ENCODE peak calls at places on chromosomes 6 and 20, in five cellular contexts. E is uterus; O is CD8-positive, alpha-beta T cell; A is aorta; F is transverse colon. S is an unnamed sample.

GRCh38 chr6:169643521-169643920 is 58.3 kb downstream of the WDR27 start:
- DNase-seq in E (no peak), O (no peak), A (no peak), F (no peak), S (no peak)

GRCh38 chr6:20943036-20943627 is 408.9 kb downstream of the CDKAL1 start:
- DNase-seq in E (no peak), O (no peak), A (no peak), F (no peak), S (no peak)

GRCh38 chr6:12150812-12151432 is 138.8 kb downstream of the HIVEP1 start:
- DNase-seq in E (no peak), O (peak; percentile 60), A (no peak), F (peak; percentile 43), S (no peak)

GRCh38 chr6:54267798-54268197 is 40.4 kb upstream of the TINAG start:
- DNase-seq in E (no peak), O (no peak), A (no peak), F (peak; percentile 19), S (no peak)

GRCh38 chr6:30360139-30360538 is 15.2 kb downstream of the RPP21 start:
- DNase-seq in E (no peak), O (no peak), A (no peak), F (no peak), S (no peak)

GRCh38 chr6:170152111-170152926 is 138.6 kb downstream of the DLL1 start:
- DNase-seq in E (peak; percentile 64), O (no peak), A (peak; percentile 80), F (peak; percentile 76), S (no peak)

GRCh38 chr6:163412345-163412744 is 2.2 kb upstream of the QKI start:
- DNase-seq in E (no peak), O (no peak), A (no peak), F (no peak), S (no peak)

GRCh38 chr6:26520088-26520839 is 17.9 kb upstream of the HMGN4 start:
- DNase-seq in E (peak; percentile 72), O (no peak), A (peak; percentile 85), F (no peak), S (no peak)

GRCh38 chr20:44170796-44171410 is 16.1 kb downstream of the JPH2 start:
- DNase-seq in E (no peak), O (no peak), A (no peak), F (no peak), S (no peak)

GRCh38 chr6:18495236-18495635 is 108.1 kb downstream of the RNF144B start:
- DNase-seq in E (no peak), O (no peak), A (no peak), F (no peak), S (no peak)

GRCh38 chr20:42678895-42679294 is 510.8 kb downstream of the PTPRT start:
- DNase-seq in E (no peak), O (no peak), A (no peak), F (no peak), S (no peak)

GRCh38 chr6:153231048-153231635 is 100.1 kb upstream of the RGS17 start:
- DNase-seq in E (no peak), O (no peak), A (peak; percentile 83), F (peak; percentile 40), S (no peak)

GRCh38 chr6:135236732-135237131 is 55.6 kb downstream of the MYB start:
- DNase-seq in E (no peak), O (no peak), A (no peak), F (no peak), S (no peak)

GRCh38 chr20:35954907-35955251 is 577 bp upstream of the SCAND1 start:
- DNase-seq in E (no peak), O (peak; percentile 66), A (no peak), F (no peak), S (peak; percentile 73)

GRCh38 chr6:12355354-12355753 is 65.2 kb downstream of the EDN1 start:
- DNase-seq in E (no peak), O (no peak), A (no peak), F (no peak), S (no peak)

GRCh38 chr6:163415176-163415619 is 680 bp downstream of the QKI start:
- DNase-seq in E (peak; percentile 23), O (peak; percentile 27), A (no peak), F (no peak), S (peak; percentile 34)

GRCh38 chr6:69019832-69020231 is 384.8 kb downstream of the ADGRB3 start:
- DNase-seq in E (no peak), O (no peak), A (no peak), F (no peak), S (no peak)

GRCh38 chr6:24524801-24525200 is 30.0 kb downstream of the ALDH5A1 start:
- DNase-seq in E (no peak), O (no peak), A (no peak), F (no peak), S (no peak)

GRCh38 chr20:23125159-23125558 is 39.0 kb upstream of the CD93 start:
- DNase-seq in E (no peak), O (no peak), A (peak; percentile 52), F (no peak), S (no peak)

GRCh38 chr20:13312300-13312699 is 91.2 kb downstream of the ISM1 start:
- DNase-seq in E (no peak), O (no peak), A (no peak), F (no peak), S (no peak)

GRCh38 chr6:39347906-39348585 is 25.5 kb upstream of the KCNK16 start:
- DNase-seq in E (peak; percentile 45), O (no peak), A (peak; percentile 92), F (peak; percentile 69), S (no peak)

GRCh38 chr20:47315339-47315662 is 41.2 kb downstream of the ZMYND8 start:
- DNase-seq in E (no peak), O (no peak), A (no peak), F (no peak), S (no peak)

GRCh38 chr20:12170406-12170805 is 252.7 kb downstream of the BTBD3 start:
- DNase-seq in E (no peak), O (no peak), A (no peak), F (no peak), S (no peak)

GRCh38 chr6:79868098-79868722 is 79.1 kb downstream of the ELOVL4 start:
- DNase-seq in E (no peak), O (no peak), A (no peak), F (no peak), S (peak; percentile 58)

GRCh38 chr6:105087571-105088211 is 92.1 kb downstream of the POPDC3 start:
- DNase-seq in E (peak; percentile 28), O (no peak), A (no peak), F (peak; percentile 23), S (peak; percentile 19)

GRCh38 chr20:64113796-64114355 is 6.5 kb upstream of the NPBWR2 start:
- DNase-seq in E (no peak), O (no peak), A (peak; percentile 61), F (peak; percentile 2), S (no peak)

GRCh38 chr6:13229205-13230085 is 98.9 kb downstream of the TBC1D7 start:
- DNase-seq in E (no peak), O (peak; percentile 63), A (no peak), F (no peak), S (peak; percentile 6)

GRCh38 chr20:59515013-59515905 is 89.1 kb upstream of the PHACTR3 start:
- DNase-seq in E (no peak), O (no peak), A (peak; percentile 88), F (peak; percentile 73), S (no peak)

GRCh38 chr6:149755300-149756260 is 6.0 kb downstream of the PCMT1 start:
- DNase-seq in E (no peak), O (no peak), A (no peak), F (no peak), S (no peak)

GRCh38 chr6:43490523-43490939 is 13.2 kb downstream of the TJAP1 start:
- DNase-seq in E (no peak), O (no peak), A (no peak), F (no peak), S (no peak)

DNA sequence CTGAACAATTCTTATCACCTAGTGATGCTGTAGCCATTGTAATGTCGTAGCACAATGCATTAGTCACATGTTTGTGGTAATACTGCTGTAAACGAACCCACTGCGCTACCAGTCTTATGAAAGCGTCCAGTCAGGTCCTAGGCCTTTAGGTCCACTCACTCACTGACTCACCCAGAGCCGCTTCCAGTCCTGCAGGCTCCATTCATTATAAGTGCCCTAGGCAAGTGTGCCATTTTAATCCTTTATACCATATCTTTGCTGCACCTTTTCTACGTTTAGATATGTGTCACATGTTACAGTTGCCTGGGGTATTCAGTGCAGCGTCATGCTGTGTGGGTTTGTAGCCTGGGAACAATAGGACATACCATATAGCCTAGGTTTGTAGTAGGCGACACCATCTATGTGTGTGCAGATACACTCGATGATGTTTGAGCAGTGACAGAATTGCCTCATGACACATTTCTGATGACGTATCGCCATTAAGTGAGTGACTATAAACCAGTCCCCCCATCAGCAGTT is 15.4 kb downstream of the IGF2R start:
- DNase-seq in E (no peak), O (no peak), A (no peak), F (no peak), S (no peak)
- H3K4me1 ChIP-seq in E (peaks cover 20% of the 10 kb centered on the region), O (peaks cover 66% of the 10 kb centered on the region), A (peaks cover 7% of the 10 kb centered on the region), F (peaks cover 33% of the 10 kb centered on the region), S (peaks cover 80% of the 10 kb centered on the region)

GRCh38 chr6:84763397-84764331 is 734 bp downstream of the TBX18 start:
- DNase-seq in E (no peak), O (no peak), A (peak; percentile 93), F (no peak), S (no peak)

GRCh38 chr6:84766118-84766683 is 1.8 kb upstream of the TBX18 start:
- DNase-seq in E (no peak), O (no peak), A (peak; percentile 71), F (no peak), S (no peak)

GRCh38 chr6:84762220-84762940 is 2.0 kb downstream of the TBX18 start:
- DNase-seq in E (no peak), O (no peak), A (peak; percentile 76), F (no peak), S (no peak)

GRCh38 chr6:84762941-84763396 is 1.4 kb downstream of the TBX18 start:
- DNase-seq in E (no peak), O (no peak), A (peak; percentile 83), F (no peak), S (no peak)

GRCh38 chr6:84764332-84765049 is at the start of gene TBX18:
- DNase-seq in E (peak; percentile 79), O (no peak), A (peak; percentile 98), F (peak; percentile 80), S (no peak)
- H3K4me3 ChIP-seq in E (peak within 1 kb of the TSS; percentile 11), O (no peak within 1 kb of the TSS), A (peak within 1 kb of the TSS; percentile 94), F (peak within 1 kb of the TSS; percentile 15), S (no peak within 1 kb of the TSS)

DNA sequence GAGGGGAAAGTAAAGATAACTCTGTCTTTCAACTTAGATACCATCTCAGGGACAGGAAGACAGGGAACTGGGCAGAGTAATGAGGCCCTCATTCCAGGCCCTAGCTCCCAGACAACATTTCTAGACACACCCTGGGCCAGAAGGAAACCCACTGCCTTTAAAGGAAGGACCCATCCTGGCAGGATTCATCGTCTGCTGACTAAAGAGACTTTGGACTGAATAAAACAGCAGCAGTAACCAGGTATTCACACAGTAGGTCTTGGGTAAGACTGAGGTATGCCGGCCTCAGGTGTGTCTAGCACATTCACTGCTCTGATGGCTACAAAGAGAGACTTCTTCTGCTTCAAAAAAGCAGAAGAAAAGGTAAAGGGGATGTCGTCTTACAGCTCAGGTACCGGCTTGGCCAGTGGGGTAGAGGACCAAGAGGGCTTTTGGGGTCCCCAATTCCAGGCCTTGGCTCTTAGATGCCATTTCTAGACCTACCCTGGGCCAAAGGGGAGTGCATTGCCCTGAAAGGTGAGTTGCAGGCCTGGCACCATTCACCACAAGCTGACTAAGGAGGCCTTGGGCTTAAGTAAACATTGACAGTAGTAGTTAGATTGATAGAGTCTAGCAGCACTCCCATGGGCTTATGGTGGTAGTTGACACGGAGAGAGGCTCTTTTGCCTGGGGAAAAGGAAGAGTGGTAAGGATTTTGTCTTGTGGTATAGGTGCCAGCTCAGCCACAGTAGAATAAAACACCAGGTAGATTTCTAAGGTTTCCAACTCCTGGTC is 13.4 kb downstream of the SNX14 start:
- DNase-seq in E (no peak), O (no peak), A (no peak), F (no peak), S (no peak)
- H3K27me3 ChIP-seq in E (no peaks in the 10 kb centered on the region), O (no peaks in the 10 kb centered on the region), A (no peaks in the 10 kb centered on the region), F (no peaks in the 10 kb centered on the region), S (no peaks in the 10 kb centered on the region)

GRCh38 chr6:3869284-3869631 is 20.1 kb downstream of the FAM50B start:
- DNase-seq in E (no peak), O (no peak), A (no peak), F (no peak), S (no peak)
- H3K4me1 ChIP-seq in E (no peaks in the 10 kb centered on the region), O (no peaks in the 10 kb centered on the region), A (peaks cover 5% of the 10 kb centered on the region), F (no peaks in the 10 kb centered on the region), S (peaks cover 41% of the 10 kb centered on the region)

S was measured in CD4-positive, alpha-beta memory T cell.